ENCODE peak calls at places on chromosomes 4 and X, in five cellular contexts. One of them, this sample, is unnamed. For H3K4me1, the result is how much of the 10 kb centered on the place peaks cover.

GRCh38 chrX:55057691-55058249 is 17.1 kb upstream of the PAGE2B start:
- DNase-seq in SJSA1: peak
- DNase-seq in gastrocnemius medialis: no peak
- DNase-seq in SK-N-SH: peak
- DNase-seq in mesendoderm: peak
- DNase-seq in this sample: peak

GRCh38 chr4:16869594-16870245 is 28.7 kb downstream of the LDB2 start:
- DNase-seq in mesendoderm: no peak
- DNase-seq in SK-N-SH: no peak
- DNase-seq in gastrocnemius medialis: no peak
- DNase-seq in SJSA1: no peak
- DNase-seq in this sample: no peak

GRCh38 chr4:53197760-53198150 is 168.1 kb downstream of the SCFD2 start:
- DNase-seq in gastrocnemius medialis: no peak
- DNase-seq in mesendoderm: no peak
- DNase-seq in SJSA1: no peak
- DNase-seq in SK-N-SH: no peak
- DNase-seq in this sample: no peak

GRCh38 chr4:158032733-158033415 is 140.0 kb downstream of the GASK1B start:
- DNase-seq in SJSA1: no peak
- DNase-seq in SK-N-SH: no peak
- DNase-seq in mesendoderm: no peak
- DNase-seq in gastrocnemius medialis: no peak
- DNase-seq in this sample: no peak

GRCh38 chr4:173185832-173186545 is 17.4 kb downstream of the GALNT7 start:
- DNase-seq in SJSA1: no peak
- DNase-seq in SK-N-SH: no peak
- DNase-seq in mesendoderm: no peak
- DNase-seq in gastrocnemius medialis: no peak
- DNase-seq in this sample: no peak

GRCh38 chrX:119757979-119758681 is at the start of gene SOWAHD:
- DNase-seq in SK-N-SH: peak
- DNase-seq in SJSA1: no peak
- DNase-seq in mesendoderm: peak
- DNase-seq in gastrocnemius medialis: no peak
- DNase-seq in this sample: peak

GRCh38 chrX:125398959-125399440 is 79.3 kb downstream of the TEX13C start:
- DNase-seq in mesendoderm: no peak
- DNase-seq in SJSA1: no peak
- DNase-seq in SK-N-SH: no peak
- DNase-seq in gastrocnemius medialis: no peak
- DNase-seq in this sample: no peak

GRCh38 chr4:69156913-69157312 is 57.6 kb downstream of the UGT2B11 start:
- DNase-seq in gastrocnemius medialis: no peak
- DNase-seq in SK-N-SH: no peak
- DNase-seq in SJSA1: peak
- DNase-seq in mesendoderm: peak
- DNase-seq in this sample: no peak

GRCh38 chr4:109578846-109579245 is 18.8 kb downstream of the MCUB start:
- DNase-seq in SJSA1: no peak
- DNase-seq in gastrocnemius medialis: no peak
- DNase-seq in mesendoderm: no peak
- DNase-seq in SK-N-SH: no peak
- DNase-seq in this sample: no peak

GRCh38 chr4:116118216-116118615 is 967.2 kb downstream of the TRAM1L1 start:
- DNase-seq in gastrocnemius medialis: no peak
- DNase-seq in SK-N-SH: no peak
- DNase-seq in SJSA1: no peak
- DNase-seq in mesendoderm: no peak
- DNase-seq in this sample: no peak

GRCh38 chr4:617644-618330 is 7.6 kb upstream of the PDE6B start:
- DNase-seq in mesendoderm: peak
- DNase-seq in gastrocnemius medialis: no peak
- DNase-seq in SJSA1: no peak
- DNase-seq in SK-N-SH: no peak
- DNase-seq in this sample: no peak

GRCh38 chrX:41332988-41333743 is 796 bp upstream of the DDX3X start:
- DNase-seq in gastrocnemius medialis: peak
- DNase-seq in mesendoderm: peak
- DNase-seq in SK-N-SH: peak
- DNase-seq in SJSA1: peak
- DNase-seq in this sample: peak

GRCh38 chrX:108699368-108699767 is 37.0 kb downstream of the IRS4 start:
- DNase-seq in SJSA1: peak
- DNase-seq in SK-N-SH: peak
- DNase-seq in gastrocnemius medialis: no peak
- DNase-seq in mesendoderm: peak
- DNase-seq in this sample: no peak

GRCh38 chr4:1516881-1517480 is 110.7 kb upstream of the NKX1-1 start:
- DNase-seq in gastrocnemius medialis: no peak
- DNase-seq in SK-N-SH: no peak
- DNase-seq in SJSA1: no peak
- DNase-seq in mesendoderm: no peak
- DNase-seq in this sample: no peak

GRCh38 chrX:139642241-139642927 is 65.6 kb downstream of the MCF2 start:
- DNase-seq in gastrocnemius medialis: no peak
- DNase-seq in mesendoderm: peak
- DNase-seq in SJSA1: no peak
- DNase-seq in SK-N-SH: no peak
- DNase-seq in this sample: no peak

GRCh38 chr4:76982638-76983579 is 33.4 kb downstream of the SEPTIN11 start:
- DNase-seq in gastrocnemius medialis: no peak
- DNase-seq in mesendoderm: no peak
- DNase-seq in SK-N-SH: no peak
- DNase-seq in SJSA1: peak
- DNase-seq in this sample: no peak

GRCh38 chr4:56786955-56787354 is 34.5 kb downstream of the SPINK2 start:
- DNase-seq in gastrocnemius medialis: peak
- DNase-seq in SK-N-SH: peak
- DNase-seq in mesendoderm: no peak
- DNase-seq in SJSA1: no peak
- DNase-seq in this sample: no peak

GRCh38 chr4:78004270-78004669 is 52.9 kb upstream of the FRAS1 start:
- DNase-seq in SK-N-SH: no peak
- DNase-seq in gastrocnemius medialis: no peak
- DNase-seq in mesendoderm: no peak
- DNase-seq in SJSA1: no peak
- DNase-seq in this sample: no peak

GRCh38 chr4:8819019-8819418 is 52.6 kb downstream of the HMX1 start:
- DNase-seq in SJSA1: no peak
- DNase-seq in SK-N-SH: no peak
- DNase-seq in gastrocnemius medialis: no peak
- DNase-seq in mesendoderm: no peak
- DNase-seq in this sample: no peak

GRCh38 chr4:29467044-29467717 is 1253.0 kb upstream of the PCDH7 start:
- DNase-seq in SK-N-SH: no peak
- DNase-seq in gastrocnemius medialis: no peak
- DNase-seq in mesendoderm: peak
- DNase-seq in SJSA1: no peak
- DNase-seq in this sample: no peak

GRCh38 chr4:76562161-76562560 is 127.1 kb downstream of the SHROOM3 start:
- DNase-seq in mesendoderm: no peak
- DNase-seq in SJSA1: peak
- DNase-seq in SK-N-SH: no peak
- DNase-seq in gastrocnemius medialis: no peak
- DNase-seq in this sample: no peak

GRCh38 chr4:5812506-5813229 is 80.2 kb downstream of the CRMP1 start:
- DNase-seq in mesendoderm: peak
- DNase-seq in SK-N-SH: peak
- DNase-seq in SJSA1: peak
- DNase-seq in gastrocnemius medialis: no peak
- DNase-seq in this sample: no peak

GRCh38 chrX:113400193-113400704 is 559.6 kb upstream of the AMOT start:
- DNase-seq in SK-N-SH: no peak
- DNase-seq in gastrocnemius medialis: no peak
- DNase-seq in mesendoderm: peak
- DNase-seq in SJSA1: peak
- DNase-seq in this sample: no peak

GRCh38 chrX:150643271-150643670 is 49.9 kb upstream of the MTMR1 start:
- DNase-seq in SJSA1: no peak
- DNase-seq in mesendoderm: no peak
- DNase-seq in gastrocnemius medialis: no peak
- DNase-seq in SK-N-SH: no peak
- DNase-seq in this sample: no peak

GRCh38 chr4:56372774-56373173 is 14.5 kb downstream of the AASDH start:
- DNase-seq in mesendoderm: no peak
- DNase-seq in gastrocnemius medialis: no peak
- DNase-seq in SK-N-SH: no peak
- DNase-seq in SJSA1: no peak
- DNase-seq in this sample: no peak

GRCh38 chrX:115966920-115967319 is 203.6 kb upstream of the AGTR2 start:
- DNase-seq in gastrocnemius medialis: no peak
- DNase-seq in SJSA1: no peak
- DNase-seq in mesendoderm: no peak
- DNase-seq in SK-N-SH: peak
- DNase-seq in this sample: no peak

GRCh38 chrX:108537005-108537404 is 97.4 kb downstream of the COL4A5 start:
- DNase-seq in SJSA1: peak
- DNase-seq in SK-N-SH: peak
- DNase-seq in mesendoderm: peak
- DNase-seq in gastrocnemius medialis: no peak
- DNase-seq in this sample: no peak

GRCh38 chr4:175034007-175034406 is 115.8 kb downstream of the ADAM29 start:
- DNase-seq in SK-N-SH: no peak
- DNase-seq in SJSA1: no peak
- DNase-seq in mesendoderm: no peak
- DNase-seq in gastrocnemius medialis: no peak
- DNase-seq in this sample: no peak

GRCh38 chr4:175035907-175036306 is 117.7 kb downstream of the ADAM29 start:
- DNase-seq in gastrocnemius medialis: no peak
- DNase-seq in SJSA1: peak
- DNase-seq in SK-N-SH: no peak
- DNase-seq in mesendoderm: no peak
- DNase-seq in this sample: no peak

GRCh38 chr4:175034986-175035705 is 117.0 kb downstream of the ADAM29 start:
- DNase-seq in SJSA1: no peak
- DNase-seq in gastrocnemius medialis: no peak
- DNase-seq in SK-N-SH: no peak
- DNase-seq in mesendoderm: peak
- DNase-seq in this sample: no peak

GRCh38 chr4:175033162-175033561 is 115.0 kb downstream of the ADAM29 start:
- DNase-seq in SJSA1: no peak
- DNase-seq in mesendoderm: no peak
- DNase-seq in SK-N-SH: no peak
- DNase-seq in gastrocnemius medialis: no peak
- DNase-seq in this sample: no peak
- H3K27ac ChIP-seq in SJSA1: no peak
- H3K27ac ChIP-seq in mesendoderm: no peak
- H3K27ac ChIP-seq in SK-N-SH: no peak
- H3K27ac ChIP-seq in gastrocnemius medialis: no peak
- H3K27ac ChIP-seq in this sample: no peak

GRCh38 chr4:108119199-108119800 is 49.4 kb downstream of the LEF1 start:
- DNase-seq in SK-N-SH: no peak
- DNase-seq in gastrocnemius medialis: no peak
- DNase-seq in mesendoderm: no peak
- DNase-seq in SJSA1: no peak
- DNase-seq in this sample: no peak

GRCh38 chr4:108120789-108121188 is 47.9 kb downstream of the LEF1 start:
- DNase-seq in SK-N-SH: no peak
- DNase-seq in gastrocnemius medialis: no peak
- DNase-seq in mesendoderm: no peak
- DNase-seq in SJSA1: no peak
- DNase-seq in this sample: no peak

GRCh38 chr4:108117473-108118182 is 51.1 kb downstream of the LEF1 start:
- DNase-seq in SJSA1: no peak
- DNase-seq in gastrocnemius medialis: no peak
- DNase-seq in SK-N-SH: no peak
- DNase-seq in mesendoderm: peak
- DNase-seq in this sample: no peak

GRCh38 chr4:108116423-108117168 is 52.1 kb downstream of the LEF1 start:
- DNase-seq in gastrocnemius medialis: no peak
- DNase-seq in SK-N-SH: no peak
- DNase-seq in SJSA1: no peak
- DNase-seq in mesendoderm: no peak
- DNase-seq in this sample: no peak

GRCh38 chr4:108118505-108118904 is 50.2 kb downstream of the LEF1 start:
- DNase-seq in SJSA1: peak
- DNase-seq in gastrocnemius medialis: no peak
- DNase-seq in SK-N-SH: no peak
- DNase-seq in mesendoderm: peak
- DNase-seq in this sample: no peak
- H3K4me1 ChIP-seq in SJSA1: under half
- H3K4me1 ChIP-seq in gastrocnemius medialis: under half
- H3K4me1 ChIP-seq in SK-N-SH: under half
- H3K4me1 ChIP-seq in mesendoderm: under half
- H3K4me1 ChIP-seq in this sample: half or more

DNA sequence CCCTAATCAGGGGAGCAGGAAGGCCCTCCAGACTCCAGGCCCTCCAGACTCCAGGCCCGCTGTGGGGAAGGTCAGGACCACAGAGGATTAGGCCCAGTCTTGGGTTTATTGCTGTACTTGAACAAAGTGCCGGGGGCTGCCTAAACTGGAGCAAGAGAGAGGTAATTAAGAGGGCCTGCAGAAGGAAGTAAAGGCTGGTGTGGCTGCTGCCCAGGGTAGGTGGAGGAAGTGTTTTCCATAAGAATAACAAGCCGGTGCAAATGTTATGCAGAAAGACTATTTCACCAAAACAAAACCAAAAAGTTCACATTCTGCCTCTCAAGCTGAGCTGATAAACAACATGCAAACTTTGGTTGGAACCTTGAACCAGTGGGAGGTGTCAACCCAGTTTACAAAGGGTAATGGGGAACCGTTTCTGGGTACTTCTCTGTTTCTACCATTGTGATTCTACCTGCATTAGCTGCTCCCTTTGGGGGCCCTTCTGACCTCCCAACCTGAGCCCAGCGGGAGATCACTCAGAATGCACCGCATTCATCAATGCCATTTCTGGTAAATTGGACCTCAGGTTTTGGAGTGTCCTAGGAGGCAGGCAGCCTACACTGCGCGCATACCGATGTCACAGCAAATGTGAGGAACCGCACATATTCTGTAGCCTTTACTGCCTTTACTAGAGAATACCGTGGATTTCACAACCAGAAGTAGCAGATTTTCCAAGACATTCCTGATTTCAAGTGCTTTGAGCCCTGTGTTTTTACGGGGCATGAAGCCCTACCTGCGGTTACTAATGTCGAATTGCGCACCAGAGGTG is 59.7 kb upstream of the BCOR start:
- DNase-seq in SK-N-SH: no peak
- DNase-seq in gastrocnemius medialis: no peak
- DNase-seq in SJSA1: no peak
- DNase-seq in mesendoderm: peak
- DNase-seq in this sample: no peak
- H3K27ac ChIP-seq in SK-N-SH: peak
- H3K27ac ChIP-seq in gastrocnemius medialis: peak
- H3K27ac ChIP-seq in SJSA1: peak
- H3K27ac ChIP-seq in mesendoderm: no peak
- H3K27ac ChIP-seq in this sample: no peak

DNA sequence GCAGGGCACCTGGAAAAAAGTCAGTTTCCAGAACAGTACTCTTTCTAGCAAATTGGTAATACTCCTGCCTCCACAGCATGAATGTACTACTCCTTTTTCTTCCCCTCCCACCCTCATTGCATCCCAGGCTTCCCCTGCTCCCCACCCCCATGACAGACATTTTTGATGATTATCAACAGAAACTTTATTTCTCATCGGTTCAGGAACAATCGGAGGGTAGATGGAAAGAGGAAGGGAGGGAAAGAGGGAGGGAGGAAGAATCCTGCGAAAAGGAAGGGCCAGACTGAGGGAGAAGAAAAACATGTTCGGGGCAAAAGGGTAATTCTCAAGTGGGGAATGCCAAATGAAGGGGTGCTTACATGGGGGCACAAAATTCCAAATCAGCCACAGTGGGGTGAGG is 705 bp upstream of the CXorf65 start:
- DNase-seq in SJSA1: no peak
- DNase-seq in mesendoderm: no peak
- DNase-seq in gastrocnemius medialis: no peak
- DNase-seq in SK-N-SH: no peak
- DNase-seq in this sample: no peak
- H3K4me1 ChIP-seq in SJSA1: under half
- H3K4me1 ChIP-seq in mesendoderm: under half
- H3K4me1 ChIP-seq in gastrocnemius medialis: under half
- H3K4me1 ChIP-seq in SK-N-SH: under half
- H3K4me1 ChIP-seq in this sample: half or more

This sample was measured in CD8-positive, alpha-beta memory T cell.